ENCODE peak calls at places on chromosomes 1 and 21, in seven cellular contexts. N is AG04449, Q is MV-4-11, M is NCI-H1694 treated with DMSO at 0.1 percent for 48 hours, W is foreskin fibroblast, L is left cardiac atrium, V is PC-9. O is an unnamed sample.

GRCh38 chr1:226657788-226658537 is 81.1 kb downstream of the ITPKB start:
- DNase-seq in N (no peak), Q (no peak), M (peak), W (no peak), L (no peak), V (no peak), O (no peak)

GRCh38 chr1:90810681-90811080 is 93.6 kb upstream of the BARHL2 start:
- DNase-seq in N (no peak), Q (no peak), M (no peak), W (no peak), L (no peak), V (no peak), O (no peak)

GRCh38 chr1:24861821-24862727 is 68.0 kb downstream of the RUNX3 start:
- DNase-seq in N (no peak), Q (no peak), M (no peak), W (no peak), L (no peak), V (peak), O (peak)

GRCh38 chr1:41670558-41670957 is 186.1 kb upstream of the EDN2 start:
- DNase-seq in N (peak), Q (peak), M (no peak), W (peak), L (no peak), V (peak), O (peak)

GRCh38 chr1:109539676-109540075 is at the start of gene GPR61:
- DNase-seq in N (no peak), Q (no peak), M (no peak), W (no peak), L (no peak), V (no peak), O (peak)

GRCh38 chr1:30286241-30286983 is 437.0 kb downstream of the MATN1 start:
- DNase-seq in N (no peak), Q (no peak), M (peak), W (no peak), L (no peak), V (no peak), O (no peak)

GRCh38 chr1:7070389-7071029 is 285.3 kb downstream of the CAMTA1 start:
- DNase-seq in N (peak), Q (peak), M (peak), W (peak), L (peak), V (peak), O (peak)

GRCh38 chr21:42225571-42226155 is 6.7 kb downstream of the ABCG1 start:
- DNase-seq in N (no peak), Q (no peak), M (no peak), W (no peak), L (no peak), V (no peak), O (peak)

GRCh38 chr21:45293726-45294401 is 6.2 kb upstream of the POFUT2 start:
- DNase-seq in N (no peak), Q (no peak), M (no peak), W (no peak), L (peak), V (no peak), O (peak)

GRCh38 chr1:215529571-215529970 is 37.5 kb upstream of the KCTD3 start:
- DNase-seq in N (no peak), Q (no peak), M (no peak), W (no peak), L (no peak), V (no peak), O (no peak)

GRCh38 chr1:1609822-1610485 is 5.3 kb upstream of the MIB2 start:
- DNase-seq in N (no peak), Q (no peak), M (no peak), W (no peak), L (no peak), V (no peak), O (peak)

GRCh38 chr1:162081316-162081715 is 11.8 kb downstream of the NOS1AP start:
- DNase-seq in N (no peak), Q (no peak), M (no peak), W (no peak), L (no peak), V (peak), O (no peak)

GRCh38 chr1:2382621-2383361 is 8.6 kb downstream of the MORN1 start:
- DNase-seq in N (no peak), Q (no peak), M (no peak), W (no peak), L (peak), V (peak), O (peak)

GRCh38 chr1:247360116-247360898 is 28.6 kb upstream of the ZNF496 start:
- DNase-seq in N (no peak), Q (peak), M (no peak), W (peak), L (no peak), V (no peak), O (no peak)

GRCh38 chr1:156487862-156488261 is 12.7 kb downstream of the MEF2D start:
- DNase-seq in N (no peak), Q (no peak), M (no peak), W (no peak), L (no peak), V (no peak), O (no peak)

GRCh38 chr1:13799502-13800283 is 99.7 kb downstream of the PRDM2 start:
- DNase-seq in N (no peak), Q (no peak), M (no peak), W (no peak), L (no peak), V (no peak), O (no peak)

GRCh38 chr21:25658427-25658980 is 19.4 kb downstream of the JAM2 start:
- DNase-seq in N (no peak), Q (no peak), M (no peak), W (no peak), L (no peak), V (no peak), O (no peak)

GRCh38 chr1:48999321-48999720 is 222.6 kb upstream of the BEND5 start:
- DNase-seq in N (no peak), Q (no peak), M (no peak), W (no peak), L (no peak), V (no peak), O (no peak)

GRCh38 chr1:23393706-23394105 is 24.1 kb upstream of the ZNF436 start:
- DNase-seq in N (no peak), Q (no peak), M (no peak), W (peak), L (peak), V (no peak), O (peak)

GRCh38 chr1:48302652-48303051 is 80.1 kb downstream of the SLC5A9 start:
- DNase-seq in N (no peak), Q (no peak), M (no peak), W (no peak), L (no peak), V (no peak), O (no peak)

GRCh38 chr1:184241446-184241845 is 145.4 kb upstream of the C1orf21 start:
- DNase-seq in N (no peak), Q (no peak), M (no peak), W (no peak), L (no peak), V (no peak), O (no peak)

GRCh38 chr1:62356257-62356835 is 37.1 kb upstream of the KANK4 start:
- DNase-seq in N (peak), Q (peak), M (no peak), W (peak), L (no peak), V (peak), O (peak)

GRCh38 chr1:43451157-43451591 is 2.6 kb downstream of the HYI start:
- DNase-seq in N (no peak), Q (no peak), M (no peak), W (no peak), L (no peak), V (no peak), O (peak)

GRCh38 chr1:160755864-160756616 is 17.0 kb downstream of the SLAMF7 start:
- DNase-seq in N (no peak), Q (no peak), M (no peak), W (no peak), L (no peak), V (no peak), O (no peak)

GRCh38 chr1:213751064-213751397 is 236.7 kb upstream of the PROX1 start:
- DNase-seq in N (no peak), Q (no peak), M (no peak), W (no peak), L (no peak), V (no peak), O (no peak)

GRCh38 chr1:93635614-93636543 is 45.8 kb downstream of the BCAR3 start:
- DNase-seq in N (no peak), Q (no peak), M (no peak), W (no peak), L (no peak), V (no peak), O (no peak)

GRCh38 chr1:212762234-212762633 is 29.3 kb downstream of the NSL1 start:
- DNase-seq in N (no peak), Q (no peak), M (no peak), W (no peak), L (no peak), V (no peak), O (no peak)

GRCh38 chr1:67372136-67372535 is 58.1 kb downstream of the SERBP1 start:
- DNase-seq in N (no peak), Q (no peak), M (no peak), W (no peak), L (no peak), V (no peak), O (peak)

GRCh38 chr1:41649445-41650175 is 165.1 kb upstream of the EDN2 start:
- DNase-seq in N (no peak), Q (no peak), M (no peak), W (no peak), L (no peak), V (no peak), O (no peak)

GRCh38 chr1:35769188-35769758 is 505 bp downstream of the CLSPN start:
- DNase-seq in N (no peak), Q (peak), M (peak), W (peak), L (peak), V (peak), O (peak)

GRCh38 chr21:42079939-42080787 is 9.0 kb downstream of the UMODL1 start:
- DNase-seq in N (no peak), Q (peak), M (no peak), W (no peak), L (no peak), V (no peak), O (no peak)

O was measured in osteoblast.